ENCODE peak calls at places on chromosomes 1 and 21, in nine cellular contexts. One of them, this sample, is unnamed.
A peak's percentile ranks its signal among the peaks of the same experiment; 100 is the strongest.

GRCh38 chr1:147099192-147099591 is 73.1 kb downstream of the PRKAB2 start:
- DNase-seq in right atrium auricular region: no peak
- DNase-seq in left lung: no peak
- DNase-seq in GM12865: no peak
- DNase-seq in pancreas: no peak
- DNase-seq in neural progenitor cell: no peak
- DNase-seq in transverse colon: no peak
- DNase-seq in kidney: no peak
- DNase-seq in prostate gland: no peak
- DNase-seq in this sample: no peak

GRCh38 chr1:92563457-92564216 is 76.9 kb upstream of the GFI1 start:
- DNase-seq in right atrium auricular region: no peak
- DNase-seq in left lung: no peak
- DNase-seq in GM12865: peak; percentile 43
- DNase-seq in pancreas: no peak
- DNase-seq in neural progenitor cell: no peak
- DNase-seq in transverse colon: no peak
- DNase-seq in kidney: no peak
- DNase-seq in prostate gland: no peak
- DNase-seq in this sample: no peak

GRCh38 chr1:175222296-175222938 is 29.8 kb upstream of the KIAA0040 start:
- DNase-seq in right atrium auricular region: no peak
- DNase-seq in left lung: no peak
- DNase-seq in GM12865: no peak
- DNase-seq in pancreas: no peak
- DNase-seq in neural progenitor cell: no peak
- DNase-seq in transverse colon: no peak
- DNase-seq in kidney: no peak
- DNase-seq in prostate gland: peak; percentile 33
- DNase-seq in this sample: no peak

GRCh38 chr1:59595774-59596173 is 219.0 kb upstream of the HOOK1 start:
- DNase-seq in right atrium auricular region: no peak
- DNase-seq in left lung: no peak
- DNase-seq in GM12865: no peak
- DNase-seq in pancreas: no peak
- DNase-seq in neural progenitor cell: no peak
- DNase-seq in transverse colon: no peak
- DNase-seq in kidney: no peak
- DNase-seq in prostate gland: peak; percentile 54
- DNase-seq in this sample: no peak

GRCh38 chr1:222784371-222784770 is 30.5 kb upstream of the DISP1 start:
- DNase-seq in right atrium auricular region: no peak
- DNase-seq in left lung: no peak
- DNase-seq in GM12865: no peak
- DNase-seq in pancreas: no peak
- DNase-seq in neural progenitor cell: no peak
- DNase-seq in transverse colon: no peak
- DNase-seq in kidney: no peak
- DNase-seq in prostate gland: no peak
- DNase-seq in this sample: no peak

GRCh38 chr1:67350783-67351182 is 43.1 kb downstream of the IL12RB2 start:
- DNase-seq in right atrium auricular region: no peak
- DNase-seq in left lung: no peak
- DNase-seq in GM12865: peak; percentile 73
- DNase-seq in pancreas: no peak
- DNase-seq in neural progenitor cell: no peak
- DNase-seq in transverse colon: no peak
- DNase-seq in kidney: no peak
- DNase-seq in prostate gland: no peak
- DNase-seq in this sample: no peak

GRCh38 chr1:229293528-229294204 is 22.8 kb downstream of the RAB4A start:
- DNase-seq in right atrium auricular region: no peak
- DNase-seq in left lung: no peak
- DNase-seq in GM12865: no peak
- DNase-seq in pancreas: no peak
- DNase-seq in neural progenitor cell: no peak
- DNase-seq in transverse colon: no peak
- DNase-seq in kidney: no peak
- DNase-seq in prostate gland: no peak
- DNase-seq in this sample: no peak

GRCh38 chr1:18645172-18646090 is 14.8 kb downstream of the PAX7 start:
- DNase-seq in right atrium auricular region: no peak
- DNase-seq in left lung: no peak
- DNase-seq in GM12865: no peak
- DNase-seq in pancreas: no peak
- DNase-seq in neural progenitor cell: peak; percentile 85
- DNase-seq in transverse colon: no peak
- DNase-seq in kidney: no peak
- DNase-seq in prostate gland: no peak
- DNase-seq in this sample: no peak

GRCh38 chr1:53792751-53793150 is 45.3 kb downstream of the NDC1 start:
- DNase-seq in right atrium auricular region: no peak
- DNase-seq in left lung: no peak
- DNase-seq in GM12865: no peak
- DNase-seq in pancreas: no peak
- DNase-seq in neural progenitor cell: no peak
- DNase-seq in transverse colon: no peak
- DNase-seq in kidney: no peak
- DNase-seq in prostate gland: peak; percentile 4
- DNase-seq in this sample: no peak

GRCh38 chr1:161721738-161722343 is 497 bp downstream of the FCRLB start:
- DNase-seq in right atrium auricular region: no peak
- DNase-seq in left lung: peak; percentile 46
- DNase-seq in GM12865: peak; percentile 33
- DNase-seq in pancreas: no peak
- DNase-seq in neural progenitor cell: no peak
- DNase-seq in transverse colon: no peak
- DNase-seq in kidney: no peak
- DNase-seq in prostate gland: no peak
- DNase-seq in this sample: peak; percentile 65

GRCh38 chr1:205519541-205520131 is 15.2 kb downstream of the CDK18 start:
- DNase-seq in right atrium auricular region: no peak
- DNase-seq in left lung: no peak
- DNase-seq in GM12865: no peak
- DNase-seq in pancreas: no peak
- DNase-seq in neural progenitor cell: no peak
- DNase-seq in transverse colon: peak; percentile 35
- DNase-seq in kidney: peak; percentile 92
- DNase-seq in prostate gland: no peak
- DNase-seq in this sample: no peak

GRCh38 chr1:219941179-219942118 is 13.1 kb upstream of the SLC30A10 start:
- DNase-seq in right atrium auricular region: no peak
- DNase-seq in left lung: no peak
- DNase-seq in GM12865: no peak
- DNase-seq in pancreas: peak; percentile 20
- DNase-seq in neural progenitor cell: no peak
- DNase-seq in transverse colon: no peak
- DNase-seq in kidney: no peak
- DNase-seq in prostate gland: no peak
- DNase-seq in this sample: no peak

DNA sequence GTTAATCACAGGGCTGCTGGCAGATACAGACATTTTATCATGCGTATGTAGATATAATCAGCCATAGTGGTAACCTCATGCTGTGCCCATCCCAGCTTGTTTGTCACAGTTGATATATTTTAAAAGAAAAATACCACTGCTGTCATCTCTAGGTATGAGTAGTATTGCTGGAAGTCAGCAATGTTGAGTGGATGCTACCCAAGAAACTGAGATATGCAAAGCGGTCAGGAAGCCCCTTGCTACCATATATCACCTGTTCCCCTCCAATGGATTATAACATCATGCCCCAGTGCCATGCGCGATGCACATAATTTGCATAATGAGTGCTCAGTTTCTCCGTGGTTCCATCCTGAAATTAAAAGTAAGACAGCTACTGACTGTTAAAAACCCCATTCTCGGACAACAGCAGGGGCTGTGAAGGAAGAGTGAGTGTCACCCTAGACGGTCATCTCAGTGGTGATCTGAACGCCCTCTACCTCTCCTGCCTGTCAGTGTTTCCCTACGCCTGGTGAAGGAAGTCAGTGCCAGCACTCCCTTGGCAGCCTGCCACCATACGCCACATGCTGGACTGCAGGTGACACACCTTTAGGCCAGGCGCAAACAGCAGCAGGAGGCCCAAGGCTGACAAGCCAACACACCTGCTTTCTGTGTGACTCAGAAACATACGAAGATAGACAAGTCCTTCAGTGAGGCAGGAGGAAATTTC is 2.7 kb downstream of the IL10RB start:
- DNase-seq in right atrium auricular region: no peak
- DNase-seq in left lung: peak; percentile 89
- DNase-seq in GM12865: peak; percentile 95
- DNase-seq in pancreas: peak; percentile 98
- DNase-seq in neural progenitor cell: no peak
- DNase-seq in transverse colon: peak; percentile 97
- DNase-seq in kidney: peak; percentile 96
- DNase-seq in prostate gland: peak; percentile 93
- DNase-seq in this sample: no peak
- TF ChIP-seq CTCF in right atrium auricular region: no peak
- TF ChIP-seq CTCF in left lung: no peak
- TF ChIP-seq CTCF in GM12865: no peak
- TF ChIP-seq CTCF in pancreas: no peak
- TF ChIP-seq CTCF in neural progenitor cell: no peak
- TF ChIP-seq CTCF in transverse colon: peak; percentile 45
- TF ChIP-seq CTCF in kidney: peak; percentile 10
- TF ChIP-seq CTCF in prostate gland: no peak
- TF ChIP-seq CTCF in this sample: no peak

GRCh38 chr1:215842905-215843304 is 275.8 kb downstream of the KCTD3 start:
- DNase-seq in right atrium auricular region: no peak
- DNase-seq in left lung: no peak
- DNase-seq in GM12865: no peak
- DNase-seq in pancreas: no peak
- DNase-seq in neural progenitor cell: no peak
- DNase-seq in transverse colon: no peak
- DNase-seq in kidney: no peak
- DNase-seq in prostate gland: no peak
- DNase-seq in this sample: no peak

GRCh38 chr1:215844266-215844665 is 277.2 kb downstream of the KCTD3 start:
- DNase-seq in right atrium auricular region: no peak
- DNase-seq in left lung: no peak
- DNase-seq in GM12865: no peak
- DNase-seq in pancreas: no peak
- DNase-seq in neural progenitor cell: no peak
- DNase-seq in transverse colon: no peak
- DNase-seq in kidney: no peak
- DNase-seq in prostate gland: no peak
- DNase-seq in this sample: no peak

GRCh38 chr1:215844777-215845176 is 277.7 kb downstream of the KCTD3 start:
- DNase-seq in right atrium auricular region: no peak
- DNase-seq in left lung: no peak
- DNase-seq in GM12865: no peak
- DNase-seq in pancreas: no peak
- DNase-seq in neural progenitor cell: no peak
- DNase-seq in transverse colon: no peak
- DNase-seq in kidney: no peak
- DNase-seq in prostate gland: no peak
- DNase-seq in this sample: no peak

DNA sequence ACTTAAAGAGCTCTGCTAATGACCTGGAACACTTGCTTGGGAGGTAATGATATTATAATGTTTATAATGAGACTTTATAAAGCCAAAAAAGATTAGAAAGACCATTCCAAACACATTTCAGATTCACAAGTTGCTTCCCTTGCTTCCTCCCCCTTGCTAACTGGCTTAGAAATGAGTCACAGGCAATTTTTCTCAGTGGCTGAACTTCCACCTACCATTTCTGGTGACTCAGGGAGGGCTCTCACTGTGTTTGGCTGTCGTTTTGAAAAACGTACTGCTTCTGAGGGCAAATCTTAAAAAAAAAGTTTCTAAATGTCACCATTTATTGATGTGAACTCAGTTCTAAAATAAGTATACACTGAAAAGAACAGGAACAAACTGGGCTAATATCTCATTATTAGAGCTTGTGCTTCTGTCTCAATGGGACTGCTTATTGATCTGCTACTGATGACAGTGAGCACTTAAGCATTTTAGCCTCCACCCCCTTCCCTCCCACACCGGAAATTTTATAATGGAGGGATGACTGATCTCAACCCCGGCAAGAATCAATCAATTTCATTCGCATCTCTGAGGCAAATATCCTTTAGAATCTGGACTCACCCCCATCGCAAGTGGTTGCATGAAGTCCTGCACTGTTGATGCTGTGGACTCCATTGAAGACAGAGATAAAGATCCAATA is 278.3 kb downstream of the KCTD3 start:
- DNase-seq in right atrium auricular region: no peak
- DNase-seq in left lung: no peak
- DNase-seq in GM12865: no peak
- DNase-seq in pancreas: no peak
- DNase-seq in neural progenitor cell: no peak
- DNase-seq in transverse colon: no peak
- DNase-seq in kidney: no peak
- DNase-seq in prostate gland: no peak
- DNase-seq in this sample: peak; percentile 23
- H3K4me3 ChIP-seq in right atrium auricular region: no peak overlapping the region
- H3K4me3 ChIP-seq in left lung: no peak overlapping the region
- H3K4me3 ChIP-seq in GM12865: no peak overlapping the region
- H3K4me3 ChIP-seq in pancreas: no peak overlapping the region
- H3K4me3 ChIP-seq in neural progenitor cell: no peak overlapping the region
- H3K4me3 ChIP-seq in transverse colon: no peak overlapping the region
- H3K4me3 ChIP-seq in kidney: no peak overlapping the region
- H3K4me3 ChIP-seq in prostate gland: no peak overlapping the region
- H3K4me3 ChIP-seq in this sample: no peak overlapping the region

DNA sequence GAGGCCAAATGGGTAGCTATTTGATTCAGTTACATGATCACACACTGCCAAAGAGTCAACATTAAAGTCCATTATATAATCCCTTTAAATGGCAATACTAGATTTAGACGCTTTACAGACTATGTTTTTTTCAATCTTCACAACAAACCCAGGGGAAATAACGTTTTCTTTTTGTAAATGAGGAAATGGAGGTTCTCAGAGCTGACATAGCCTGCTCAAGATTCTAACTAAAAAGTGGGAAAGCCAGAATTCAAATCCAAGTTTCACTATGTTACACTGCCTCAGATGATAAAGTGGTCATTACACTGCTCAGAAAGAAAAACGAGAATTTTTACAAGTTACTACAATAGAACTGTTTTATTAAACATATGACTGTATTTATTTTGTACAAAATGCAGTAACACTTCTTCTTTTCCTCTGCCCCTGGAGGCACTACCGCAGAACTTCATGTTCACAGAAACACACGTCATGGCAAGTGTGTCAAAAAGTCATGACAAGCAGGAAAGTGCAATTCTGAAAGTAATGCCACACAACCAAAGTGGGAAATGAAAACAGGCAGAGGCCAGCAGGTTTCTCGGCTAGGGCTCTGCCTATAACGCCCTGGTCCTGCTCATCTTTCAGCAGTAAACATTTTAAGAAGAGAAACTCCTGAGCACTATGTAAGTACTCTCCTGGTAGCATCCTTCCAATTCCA is 19.0 kb downstream of the THEMIS2 start:
- DNase-seq in right atrium auricular region: no peak
- DNase-seq in left lung: no peak
- DNase-seq in GM12865: peak; percentile 90
- DNase-seq in pancreas: no peak
- DNase-seq in neural progenitor cell: no peak
- DNase-seq in transverse colon: peak; percentile 63
- DNase-seq in kidney: no peak
- DNase-seq in prostate gland: no peak
- DNase-seq in this sample: no peak
- TF ChIP-seq CTCF in right atrium auricular region: no peak
- TF ChIP-seq CTCF in left lung: no peak
- TF ChIP-seq CTCF in GM12865: no peak
- TF ChIP-seq CTCF in pancreas: no peak
- TF ChIP-seq CTCF in neural progenitor cell: no peak
- TF ChIP-seq CTCF in transverse colon: peak; percentile 30
- TF ChIP-seq CTCF in kidney: no peak
- TF ChIP-seq CTCF in prostate gland: no peak
- TF ChIP-seq CTCF in this sample: no peak

GRCh38 chr1:168499094-168500049 is 44.4 kb downstream of the XCL2 start:
- DNase-seq in right atrium auricular region: no peak
- DNase-seq in left lung: no peak
- DNase-seq in GM12865: no peak
- DNase-seq in pancreas: no peak
- DNase-seq in neural progenitor cell: no peak
- DNase-seq in transverse colon: no peak
- DNase-seq in kidney: no peak
- DNase-seq in prostate gland: no peak
- DNase-seq in this sample: no peak
- H3K4me3 ChIP-seq in right atrium auricular region: no peak overlapping the region
- H3K4me3 ChIP-seq in left lung: no peak overlapping the region
- H3K4me3 ChIP-seq in GM12865: no peak overlapping the region
- H3K4me3 ChIP-seq in pancreas: no peak overlapping the region
- H3K4me3 ChIP-seq in neural progenitor cell: no peak overlapping the region
- H3K4me3 ChIP-seq in transverse colon: no peak overlapping the region
- H3K4me3 ChIP-seq in kidney: no peak overlapping the region
- H3K4me3 ChIP-seq in prostate gland: no peak overlapping the region
- H3K4me3 ChIP-seq in this sample: no peak overlapping the region